ENCODE peak calls at places on chromosomes 3 and 15, in eight cellular contexts. Y is uterus, A is adrenal gland, Q is tibial nerve, H is heart left ventricle, M is breast epithelium, B is HCT116, T is right lobe of liver. W is an unnamed sample.

GRCh38 chr15:31236184-31237041 is 90.2 kb upstream of the KLF13 start:
- DNase-seq in Y (peak; percentile 93), A (peak; percentile 89), Q (peak; percentile 54), H (peak; percentile 82), M (no peak), B (no peak), T (no peak), W (peak; percentile 61)

GRCh38 chr3:58386966-58387365 is 46.7 kb downstream of the PDHB start:
- DNase-seq in Y (peak; percentile 26), A (peak; percentile 42), Q (no peak), H (peak; percentile 65), M (no peak), B (no peak), T (peak; percentile 57), W (no peak)

GRCh38 chr3:143888846-143889245 is 40.6 kb upstream of the SLC9A9 start:
- DNase-seq in Y (no peak), A (no peak), Q (no peak), H (no peak), M (no peak), B (no peak), T (no peak), W (no peak)

GRCh38 chr3:156751461-156752025 is 74.6 kb upstream of the LEKR1 start:
- DNase-seq in Y (peak; percentile 63), A (no peak), Q (peak; percentile 42), H (no peak), M (no peak), B (no peak), T (no peak), W (no peak)

GRCh38 chr3:95752199-95752598 is 1062.2 kb upstream of the EPHA6 start:
- DNase-seq in Y (no peak), A (no peak), Q (no peak), H (no peak), M (no peak), B (no peak), T (no peak), W (no peak)

GRCh38 chr3:188084751-188085595 is 69.0 kb upstream of the LPP start:
- DNase-seq in Y (no peak), A (no peak), Q (no peak), H (no peak), M (no peak), B (no peak), T (no peak), W (no peak)

GRCh38 chr15:99146661-99147060 is 41.8 kb downstream of the SYNM start:
- DNase-seq in Y (no peak), A (no peak), Q (no peak), H (no peak), M (no peak), B (no peak), T (no peak), W (no peak)

GRCh38 chr3:170585937-170586310 is at the start of gene SLC7A14:
- DNase-seq in Y (no peak), A (peak; percentile 21), Q (no peak), H (no peak), M (no peak), B (no peak), T (no peak), W (no peak)

GRCh38 chr15:67999320-68000100 is 54.6 kb upstream of the PIAS1 start:
- DNase-seq in Y (no peak), A (no peak), Q (no peak), H (no peak), M (no peak), B (no peak), T (no peak), W (no peak)

GRCh38 chr3:184526158-184526483 is 35.5 kb upstream of the EPHB3 start:
- DNase-seq in Y (no peak), A (no peak), Q (no peak), H (no peak), M (no peak), B (no peak), T (no peak), W (no peak)

GRCh38 chr15:99474041-99474906 is 91.5 kb upstream of the MEF2A start:
- DNase-seq in Y (no peak), A (no peak), Q (no peak), H (peak; percentile 76), M (no peak), B (no peak), T (no peak), W (no peak)

GRCh38 chr15:46411900-46412299 is 777.1 kb downstream of the SQOR start:
- DNase-seq in Y (no peak), A (no peak), Q (no peak), H (no peak), M (no peak), B (no peak), T (no peak), W (no peak)

GRCh38 chr15:100252779-100253417 is 88.9 kb downstream of the ADAMTS17 start:
- DNase-seq in Y (no peak), A (peak; percentile 59), Q (no peak), H (no peak), M (no peak), B (no peak), T (peak; percentile 27), W (no peak)

GRCh38 chr15:45228931-45229330 is 23.1 kb upstream of the SLC28A2 start:
- DNase-seq in Y (no peak), A (no peak), Q (no peak), H (no peak), M (no peak), B (no peak), T (no peak), W (no peak)

GRCh38 chr3:182583545-182583944 is 209.8 kb upstream of the ATP11B start:
- DNase-seq in Y (no peak), A (no peak), Q (no peak), H (no peak), M (no peak), B (no peak), T (no peak), W (no peak)

GRCh38 chr15:76936671-76937070 is 5.1 kb downstream of the RCN2 start:
- DNase-seq in Y (no peak), A (no peak), Q (no peak), H (no peak), M (no peak), B (no peak), T (no peak), W (no peak)

GRCh38 chr3:169591983-169592644 is 71.4 kb downstream of the MECOM start:
- DNase-seq in Y (no peak), A (no peak), Q (no peak), H (no peak), M (no peak), B (no peak), T (no peak), W (no peak)

GRCh38 chr15:96331942-96332853 is 1.7 kb downstream of the NR2F2 start:
- DNase-seq in Y (no peak), A (peak; percentile 74), Q (peak; percentile 4), H (peak; percentile 64), M (no peak), B (no peak), T (peak; percentile 80), W (no peak)

GRCh38 chr3:58531956-58532355 is 5.0 kb downstream of the ACOX2 start:
- DNase-seq in Y (no peak), A (no peak), Q (no peak), H (no peak), M (no peak), B (peak; percentile 40), T (no peak), W (no peak)

GRCh38 chr15:55289573-55290360 is at the start of gene RAB27A:
- DNase-seq in Y (peak; percentile 69), A (peak; percentile 80), Q (peak; percentile 31), H (peak; percentile 85), M (peak; percentile 72), B (peak; percentile 28), T (peak; percentile 88), W (peak; percentile 94)

GRCh38 chr15:42084465-42085235 is 9.7 kb downstream of the PLA2G4D start:
- DNase-seq in Y (peak; percentile 32), A (peak; percentile 84), Q (peak; percentile 61), H (peak; percentile 83), M (peak; percentile 65), B (no peak), T (peak; percentile 74), W (peak; percentile 90)

GRCh38 chr3:128343287-128344045 is 123.2 kb downstream of the DNAJB8 start:
- DNase-seq in Y (no peak), A (no peak), Q (no peak), H (no peak), M (no peak), B (no peak), T (no peak), W (peak; percentile 29)
- TF ChIP-seq POLR2A in Y (no peak), A (no peak), Q (no peak), H (no peak), M (no peak), B (no peak), T (no peak), W (no peak)

GRCh38 chr3:192889694-192890093 is 28.0 kb downstream of the MB21D2 start:
- DNase-seq in Y (no peak), A (no peak), Q (no peak), H (no peak), M (no peak), B (no peak), T (no peak), W (no peak)
- H3K27ac ChIP-seq in Y (peak overlapping the region; percentile 36), A (no peak overlapping the region), Q (no peak overlapping the region), H (peak overlapping the region; percentile 5), M (no peak overlapping the region), B (no peak overlapping the region), T (no peak overlapping the region), W (no peak overlapping the region)

DNA sequence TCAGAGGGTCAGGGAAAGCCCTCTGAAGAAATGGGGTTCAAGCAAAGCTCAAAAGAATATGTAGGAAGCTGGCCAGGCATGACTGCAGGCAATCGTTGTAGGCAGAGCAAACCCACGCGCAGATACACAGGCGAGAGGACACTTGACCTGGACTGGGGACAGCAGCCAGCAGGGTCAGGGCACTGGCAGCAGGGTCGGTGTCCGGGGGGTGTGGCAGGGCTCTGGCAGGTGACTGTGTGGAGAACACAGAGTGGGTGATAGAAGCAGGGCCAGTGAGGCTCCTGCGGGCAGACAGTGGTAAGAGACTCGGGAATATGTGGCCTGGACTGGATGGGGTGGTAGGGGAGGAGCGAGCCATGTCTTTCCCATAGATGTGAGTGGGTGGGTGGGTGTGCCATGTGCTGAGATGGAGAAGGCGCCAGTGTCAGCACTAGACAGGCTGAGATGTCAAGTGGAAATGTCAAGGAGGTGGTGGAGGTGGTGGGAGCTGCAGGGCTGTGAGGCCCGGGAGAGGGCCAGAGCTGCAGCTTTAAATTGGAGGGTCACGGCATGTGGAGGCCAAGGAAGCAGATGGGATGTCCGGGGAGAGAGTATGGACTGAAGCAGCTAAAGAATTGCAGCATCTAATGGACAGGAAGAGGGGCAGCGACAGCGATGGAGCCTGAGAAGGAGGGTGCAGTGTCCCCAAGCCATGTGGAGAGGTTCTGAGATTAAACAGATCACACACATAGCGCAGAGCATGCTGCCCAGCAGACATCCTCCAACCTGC is 13.4 kb downstream of the TMEM43 start:
- DNase-seq in Y (no peak), A (no peak), Q (no peak), H (no peak), M (no peak), B (no peak), T (peak; percentile 93), W (no peak)
- TF ChIP-seq POLR2A in Y (no peak), A (no peak), Q (no peak), H (no peak), M (no peak), B (no peak), T (no peak), W (no peak)

DNA sequence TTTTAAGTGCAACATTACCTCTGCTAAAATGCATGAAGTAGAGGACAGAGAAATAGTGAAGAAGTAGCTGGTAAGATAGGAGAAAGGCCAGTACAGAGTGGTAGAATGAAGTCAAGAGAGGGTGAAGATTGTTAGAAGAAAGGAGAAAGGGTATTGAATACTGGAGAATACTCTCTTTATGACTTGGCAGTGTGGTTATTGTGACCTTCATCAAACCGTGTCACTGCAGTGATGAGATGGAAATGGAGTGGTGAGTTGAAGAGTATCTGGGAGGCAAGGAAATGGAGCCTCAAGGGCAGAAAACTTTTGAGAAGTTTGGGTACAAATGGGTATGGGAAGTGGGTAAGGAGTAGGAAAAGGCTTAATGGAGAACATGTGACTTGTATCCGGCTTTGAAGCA is 24.7 kb downstream of the MINDY2 start:
- DNase-seq in Y (no peak), A (no peak), Q (no peak), H (no peak), M (no peak), B (no peak), T (no peak), W (no peak)
- H3K27ac ChIP-seq in Y (no peak overlapping the region), A (no peak overlapping the region), Q (no peak overlapping the region), H (no peak overlapping the region), M (no peak overlapping the region), B (no peak overlapping the region), T (no peak overlapping the region), W (no peak overlapping the region)